ENCODE peak calls at places on chromosomes 5 and 9, in ten cellular contexts. One of them, this sample, is unnamed.
A peak's percentile ranks its signal among the peaks of the same experiment; 100 is the strongest.

GRCh38 chr5:132265336-132266030 is 8.0 kb downstream of the PDLIM4 start:
- DNase-seq in HuH-7: peak; percentile 68
- DNase-seq in ELR: peak; percentile 97
- DNase-seq in NCI-H774: peak; percentile 6
- DNase-seq in activated naive CD4-positive, alpha-beta T cell treated with Interleukin-2 at 50 U/mL for 16 hours: no peak
- DNase-seq in hippocampal formation: no peak
- DNase-seq in nucleus accumbens: no peak
- DNase-seq in HS-27A: peak; percentile 59
- DNase-seq in NCI-H1417: peak; percentile 46
- DNase-seq in AG04450: peak; percentile 81
- DNase-seq in this sample: peak; percentile 91

GRCh38 chr5:112634796-112635195 is 102.9 kb upstream of the APC start:
- DNase-seq in HuH-7: no peak
- DNase-seq in ELR: no peak
- DNase-seq in NCI-H774: no peak
- DNase-seq in activated naive CD4-positive, alpha-beta T cell treated with Interleukin-2 at 50 U/mL for 16 hours: no peak
- DNase-seq in hippocampal formation: no peak
- DNase-seq in nucleus accumbens: no peak
- DNase-seq in HS-27A: no peak
- DNase-seq in NCI-H1417: no peak
- DNase-seq in AG04450: no peak
- DNase-seq in this sample: no peak

GRCh38 chr9:128243486-128244415 is 32.1 kb downstream of the GOLGA2 start:
- DNase-seq in HuH-7: no peak
- DNase-seq in ELR: no peak
- DNase-seq in NCI-H774: no peak
- DNase-seq in activated naive CD4-positive, alpha-beta T cell treated with Interleukin-2 at 50 U/mL for 16 hours: no peak
- DNase-seq in hippocampal formation: no peak
- DNase-seq in nucleus accumbens: no peak
- DNase-seq in HS-27A: no peak
- DNase-seq in NCI-H1417: no peak
- DNase-seq in AG04450: peak; percentile 16
- DNase-seq in this sample: no peak

GRCh38 chr9:76818271-76818670 is 54.0 kb downstream of the PCA3 start:
- DNase-seq in HuH-7: no peak
- DNase-seq in ELR: peak; percentile 97
- DNase-seq in NCI-H774: no peak
- DNase-seq in activated naive CD4-positive, alpha-beta T cell treated with Interleukin-2 at 50 U/mL for 16 hours: no peak
- DNase-seq in hippocampal formation: peak; percentile 72
- DNase-seq in nucleus accumbens: no peak
- DNase-seq in HS-27A: peak; percentile 90
- DNase-seq in NCI-H1417: peak; percentile 20
- DNase-seq in AG04450: peak; percentile 92
- DNase-seq in this sample: peak; percentile 95

GRCh38 chr9:137689745-137690529 is 71.1 kb downstream of the EHMT1 start:
- DNase-seq in HuH-7: peak; percentile 73
- DNase-seq in ELR: no peak
- DNase-seq in NCI-H774: no peak
- DNase-seq in activated naive CD4-positive, alpha-beta T cell treated with Interleukin-2 at 50 U/mL for 16 hours: no peak
- DNase-seq in hippocampal formation: no peak
- DNase-seq in nucleus accumbens: no peak
- DNase-seq in HS-27A: no peak
- DNase-seq in NCI-H1417: peak; percentile 19
- DNase-seq in AG04450: peak; percentile 23
- DNase-seq in this sample: no peak

GRCh38 chr5:166926098-166926497 is 1365.3 kb upstream of the WWC1 start:
- DNase-seq in HuH-7: no peak
- DNase-seq in ELR: no peak
- DNase-seq in NCI-H774: no peak
- DNase-seq in activated naive CD4-positive, alpha-beta T cell treated with Interleukin-2 at 50 U/mL for 16 hours: no peak
- DNase-seq in hippocampal formation: no peak
- DNase-seq in nucleus accumbens: no peak
- DNase-seq in HS-27A: no peak
- DNase-seq in NCI-H1417: no peak
- DNase-seq in AG04450: no peak
- DNase-seq in this sample: no peak

GRCh38 chr9:136324501-136325300 is 2.6 kb upstream of the GPSM1 start:
- DNase-seq in HuH-7: peak; percentile 69
- DNase-seq in ELR: no peak
- DNase-seq in NCI-H774: peak; percentile 34
- DNase-seq in activated naive CD4-positive, alpha-beta T cell treated with Interleukin-2 at 50 U/mL for 16 hours: no peak
- DNase-seq in hippocampal formation: no peak
- DNase-seq in nucleus accumbens: no peak
- DNase-seq in HS-27A: no peak
- DNase-seq in NCI-H1417: no peak
- DNase-seq in AG04450: no peak
- DNase-seq in this sample: no peak

GRCh38 chr5:174736351-174736721 is 12.0 kb downstream of the MSX2 start:
- DNase-seq in HuH-7: no peak
- DNase-seq in ELR: peak; percentile 10
- DNase-seq in NCI-H774: no peak
- DNase-seq in activated naive CD4-positive, alpha-beta T cell treated with Interleukin-2 at 50 U/mL for 16 hours: no peak
- DNase-seq in hippocampal formation: no peak
- DNase-seq in nucleus accumbens: no peak
- DNase-seq in HS-27A: no peak
- DNase-seq in NCI-H1417: no peak
- DNase-seq in AG04450: peak; percentile 39
- DNase-seq in this sample: peak; percentile 29

GRCh38 chr9:613771-614347 is 227.6 kb upstream of the DMRT1 start:
- DNase-seq in HuH-7: peak; percentile 41
- DNase-seq in ELR: peak; percentile 87
- DNase-seq in NCI-H774: peak; percentile 22
- DNase-seq in activated naive CD4-positive, alpha-beta T cell treated with Interleukin-2 at 50 U/mL for 16 hours: no peak
- DNase-seq in hippocampal formation: peak; percentile 89
- DNase-seq in nucleus accumbens: peak; percentile 28
- DNase-seq in HS-27A: no peak
- DNase-seq in NCI-H1417: peak; percentile 62
- DNase-seq in AG04450: peak; percentile 83
- DNase-seq in this sample: peak; percentile 87

GRCh38 chr9:74645007-74645639 is 148.0 kb downstream of the RORB start:
- DNase-seq in HuH-7: peak; percentile 3
- DNase-seq in ELR: peak; percentile 22
- DNase-seq in NCI-H774: peak; percentile 14
- DNase-seq in activated naive CD4-positive, alpha-beta T cell treated with Interleukin-2 at 50 U/mL for 16 hours: no peak
- DNase-seq in hippocampal formation: peak; percentile 8
- DNase-seq in nucleus accumbens: no peak
- DNase-seq in HS-27A: no peak
- DNase-seq in NCI-H1417: peak; percentile 29
- DNase-seq in AG04450: no peak
- DNase-seq in this sample: peak; percentile 25

GRCh38 chr5:135602882-135603721 is 24.3 kb upstream of the CXCL14 start:
- DNase-seq in HuH-7: no peak
- DNase-seq in ELR: no peak
- DNase-seq in NCI-H774: no peak
- DNase-seq in activated naive CD4-positive, alpha-beta T cell treated with Interleukin-2 at 50 U/mL for 16 hours: no peak
- DNase-seq in hippocampal formation: no peak
- DNase-seq in nucleus accumbens: no peak
- DNase-seq in HS-27A: no peak
- DNase-seq in NCI-H1417: peak; percentile 71
- DNase-seq in AG04450: no peak
- DNase-seq in this sample: no peak